ENCODE peak calls at places on chromosomes 16 and 17, in six cellular contexts. A, I, S, P, Y and F are unnamed samples.

GRCh38 chr16:71895679-71896385 is 501 bp downstream of the IST1 start:
- DNase-seq in A (no peak), I (peak), S (peak), P (no peak), Y (no peak), F (no peak)

GRCh38 chr17:67026341-67026740 is 18.0 kb upstream of the CACNG1 start:
- DNase-seq in A (no peak), I (no peak), S (no peak), P (no peak), Y (no peak), F (no peak)

GRCh38 chr17:37744961-37745800 is at the start of gene HNF1B:
- DNase-seq in A (no peak), I (peak), S (no peak), P (no peak), Y (no peak), F (no peak)

GRCh38 chr16:67163164-67163902 is 1.2 kb upstream of the HSF4 start:
- DNase-seq in A (no peak), I (peak), S (peak), P (no peak), Y (no peak), F (no peak)

GRCh38 chr16:84876873-84877606 is 57.3 kb downstream of the CRISPLD2 start:
- DNase-seq in A (no peak), I (no peak), S (no peak), P (no peak), Y (no peak), F (no peak)

GRCh38 chr17:65183736-65184135 is 46.6 kb downstream of the RGS9 start:
- DNase-seq in A (no peak), I (no peak), S (no peak), P (no peak), Y (no peak), F (no peak)

GRCh38 chr17:79859676-79860615 is 20.7 kb upstream of the CBX4 start:
- DNase-seq in A (no peak), I (no peak), S (no peak), P (no peak), Y (no peak), F (no peak)

GRCh38 chr17:36880506-36880905 is 56.8 kb upstream of the LHX1 start:
- DNase-seq in A (no peak), I (no peak), S (no peak), P (no peak), Y (no peak), F (no peak)

GRCh38 chr16:50719401-50720337 is 22.2 kb upstream of the CYLD start:
- DNase-seq in A (peak), I (no peak), S (no peak), P (no peak), Y (no peak), F (no peak)

GRCh38 chr16:12498077-12498476 is 305.6 kb downstream of the CPPED1 start:
- DNase-seq in A (no peak), I (no peak), S (no peak), P (no peak), Y (no peak), F (no peak)

GRCh38 chr17:42494673-42495072 is 36.0 kb downstream of the ATP6V0A1 start:
- DNase-seq in A (no peak), I (no peak), S (no peak), P (no peak), Y (no peak), F (no peak)

GRCh38 chr17:80497726-80498241 is 21.4 kb upstream of the NPTX1 start:
- DNase-seq in A (no peak), I (no peak), S (peak), P (no peak), Y (no peak), F (no peak)

GRCh38 chr17:57677301-57677700 is 67.8 kb downstream of the CCDC182 start:
- DNase-seq in A (no peak), I (no peak), S (no peak), P (no peak), Y (no peak), F (no peak)

GRCh38 chr16:49010396-49010795 is 271.2 kb downstream of the CBLN1 start:
- DNase-seq in A (no peak), I (no peak), S (no peak), P (no peak), Y (no peak), F (no peak)

GRCh38 chr17:21089145-21089544 is 37.6 kb upstream of the DHRS7B start:
- DNase-seq in A (no peak), I (no peak), S (no peak), P (no peak), Y (no peak), F (no peak)

GRCh38 chr16:72963921-72964320 is 84.0 kb downstream of the ZFHX3 start:
- DNase-seq in A (no peak), I (no peak), S (no peak), P (no peak), Y (no peak), F (no peak)

GRCh38 chr16:81745704-81746558 is 33.2 kb upstream of the PLCG2 start:
- DNase-seq in A (peak), I (peak), S (peak), P (peak), Y (peak), F (peak)

GRCh38 chr17:10041916-10042588 is 137.0 kb upstream of the RCVRN start:
- DNase-seq in A (no peak), I (peak), S (no peak), P (no peak), Y (no peak), F (no peak)

GRCh38 chr16:1082266-1082951 is 9.9 kb downstream of the SSTR5 start:
- DNase-seq in A (peak), I (no peak), S (no peak), P (no peak), Y (no peak), F (no peak)

GRCh38 chr17:73334771-73335513 is 23.1 kb upstream of the CDC42EP4 start:
- DNase-seq in A (no peak), I (no peak), S (no peak), P (no peak), Y (no peak), F (no peak)

GRCh38 chr17:81484195-81484979 is 28.2 kb downstream of the ACTG1 start:
- DNase-seq in A (peak), I (peak), S (peak), P (peak), Y (peak), F (peak)

GRCh38 chr16:24988593-24989338 is 26.4 kb downstream of the ARHGAP17 start:
- DNase-seq in A (no peak), I (no peak), S (no peak), P (no peak), Y (no peak), F (no peak)

GRCh38 chr16:85303354-85303883 is 191.1 kb upstream of the CIBAR2 start:
- DNase-seq in A (peak), I (peak), S (peak), P (peak), Y (peak), F (peak)

GRCh38 chr17:75205037-75205792 is at the start of gene NUP85:
- DNase-seq in A (peak), I (peak), S (peak), P (peak), Y (peak), F (peak)

GRCh38 chr16:68969338-68969737 is 126.0 kb downstream of the TANGO6 start:
- DNase-seq in A (no peak), I (no peak), S (no peak), P (no peak), Y (no peak), F (no peak)

GRCh38 chr17:38959508-38959907 is 7.7 kb downstream of the FBXO47 start:
- DNase-seq in A (no peak), I (no peak), S (no peak), P (no peak), Y (no peak), F (no peak)

GRCh38 chr16:26593700-26594099 is 473.0 kb upstream of the C16orf82 start:
- DNase-seq in A (no peak), I (no peak), S (peak), P (no peak), Y (no peak), F (no peak)

GRCh38 chr16:29779474-29779873 is 1.4 kb downstream of the ZG16 start:
- DNase-seq in A (no peak), I (no peak), S (no peak), P (no peak), Y (no peak), F (no peak)

GRCh38 chr16:5444181-5444580 is 346.6 kb upstream of the EEF2KMT start:
- DNase-seq in A (no peak), I (no peak), S (no peak), P (no peak), Y (no peak), F (no peak)

GRCh38 chr17:15273141-15273793 is 8.1 kb upstream of the PMP22 start:
- DNase-seq in A (no peak), I (no peak), S (no peak), P (no peak), Y (no peak), F (no peak)

GRCh38 chr17:46097497-46097896 is 95.7 kb downstream of the KANSL1 start:
- DNase-seq in A (no peak), I (no peak), S (no peak), P (no peak), Y (no peak), F (no peak)

GRCh38 chr16:87328846-87329245 is 11.7 kb upstream of the C16orf95 start:
- DNase-seq in A (no peak), I (no peak), S (no peak), P (no peak), Y (no peak), F (no peak)

GRCh38 chr17:46964315-46965265 is 14.5 kb downstream of the RPRML start:
- DNase-seq in A (no peak), I (no peak), S (no peak), P (no peak), Y (no peak), F (no peak)

GRCh38 chr17:34727601-34728000 is 148.2 kb downstream of the TMEM132E start:
- DNase-seq in A (no peak), I (no peak), S (no peak), P (no peak), Y (no peak), F (no peak)

GRCh38 chr16:2150418-2151187 is 2.2 kb downstream of the RAB26 start:
- DNase-seq in A (peak), I (peak), S (no peak), P (peak), Y (no peak), F (no peak)

GRCh38 chr17:65559802-65560627 is 1.4 kb downstream of the AXIN2 start:
- DNase-seq in A (no peak), I (no peak), S (peak), P (no peak), Y (no peak), F (no peak)

GRCh38 chr17:31401456-31402254 is 10.2 kb downstream of the RAB11FIP4 start:
- DNase-seq in A (no peak), I (no peak), S (no peak), P (no peak), Y (no peak), F (no peak)

GRCh38 chr16:5041604-5042133 is 7.9 kb upstream of the NAGPA start:
- DNase-seq in A (no peak), I (peak), S (no peak), P (no peak), Y (no peak), F (no peak)

GRCh38 chr17:40563371-40564052 is 1.8 kb downstream of the CCR7 start:
- DNase-seq in A (no peak), I (peak), S (peak), P (no peak), Y (peak), F (peak)